ENCODE peak calls at places on chromosomes 2 and 18, in four cellular contexts. One of them, this sample, is unnamed.
A peak's percentile ranks its signal among the peaks of the same experiment; 100 is the strongest.

GRCh38 chr2:182867411-182868048 is 1.1 kb upstream of the FRZB start:
- DNase-seq in bronchial epithelial cell: no peak
- DNase-seq in fibroblast of the aortic adventitia: no peak
- DNase-seq in cardiac fibroblast: no peak
- DNase-seq in this sample: no peak

GRCh38 chr18:74066018-74066417 is 81.6 kb downstream of the FBXO15 start:
- DNase-seq in bronchial epithelial cell: no peak
- DNase-seq in fibroblast of the aortic adventitia: no peak
- DNase-seq in cardiac fibroblast: no peak
- DNase-seq in this sample: no peak

GRCh38 chr18:78507217-78507616 is 472.4 kb upstream of the SALL3 start:
- DNase-seq in bronchial epithelial cell: no peak
- DNase-seq in fibroblast of the aortic adventitia: no peak
- DNase-seq in cardiac fibroblast: no peak
- DNase-seq in this sample: no peak

GRCh38 chr2:207937818-207938217 is 87.5 kb downstream of the PLEKHM3 start:
- DNase-seq in bronchial epithelial cell: peak; percentile 16
- DNase-seq in fibroblast of the aortic adventitia: peak; percentile 34
- DNase-seq in cardiac fibroblast: peak; percentile 57
- DNase-seq in this sample: no peak

GRCh38 chr2:226798422-226799210 is 1.0 kb downstream of the IRS1 start:
- DNase-seq in bronchial epithelial cell: no peak
- DNase-seq in fibroblast of the aortic adventitia: peak; percentile 45
- DNase-seq in cardiac fibroblast: peak; percentile 62
- DNase-seq in this sample: no peak

GRCh38 chr2:45184606-45185005 is 175.4 kb upstream of the SIX2 start:
- DNase-seq in bronchial epithelial cell: peak; percentile 92
- DNase-seq in fibroblast of the aortic adventitia: peak; percentile 75
- DNase-seq in cardiac fibroblast: peak; percentile 79
- DNase-seq in this sample: no peak

GRCh38 chr18:35029770-35030169 is 11.4 kb upstream of the MAPRE2 start:
- DNase-seq in bronchial epithelial cell: no peak
- DNase-seq in fibroblast of the aortic adventitia: no peak
- DNase-seq in cardiac fibroblast: peak; percentile 42
- DNase-seq in this sample: no peak

GRCh38 chr2:128513416-128514283 is 195.0 kb upstream of the HS6ST1 start:
- DNase-seq in bronchial epithelial cell: no peak
- DNase-seq in fibroblast of the aortic adventitia: no peak
- DNase-seq in cardiac fibroblast: no peak
- DNase-seq in this sample: no peak

GRCh38 chr18:23784811-23785245 is 95.6 kb downstream of the LAMA3 start:
- DNase-seq in bronchial epithelial cell: peak; percentile 94
- DNase-seq in fibroblast of the aortic adventitia: peak; percentile 71
- DNase-seq in cardiac fibroblast: peak; percentile 92
- DNase-seq in this sample: no peak

GRCh38 chr2:119694994-119695521 is 16.1 kb downstream of the TMEM177 start:
- DNase-seq in bronchial epithelial cell: peak; percentile 37
- DNase-seq in fibroblast of the aortic adventitia: peak; percentile 48
- DNase-seq in cardiac fibroblast: peak; percentile 28
- DNase-seq in this sample: no peak

GRCh38 chr2:45274190-45274926 is 265.1 kb upstream of the SIX2 start:
- DNase-seq in bronchial epithelial cell: no peak
- DNase-seq in fibroblast of the aortic adventitia: no peak
- DNase-seq in cardiac fibroblast: no peak
- DNase-seq in this sample: no peak

DNA sequence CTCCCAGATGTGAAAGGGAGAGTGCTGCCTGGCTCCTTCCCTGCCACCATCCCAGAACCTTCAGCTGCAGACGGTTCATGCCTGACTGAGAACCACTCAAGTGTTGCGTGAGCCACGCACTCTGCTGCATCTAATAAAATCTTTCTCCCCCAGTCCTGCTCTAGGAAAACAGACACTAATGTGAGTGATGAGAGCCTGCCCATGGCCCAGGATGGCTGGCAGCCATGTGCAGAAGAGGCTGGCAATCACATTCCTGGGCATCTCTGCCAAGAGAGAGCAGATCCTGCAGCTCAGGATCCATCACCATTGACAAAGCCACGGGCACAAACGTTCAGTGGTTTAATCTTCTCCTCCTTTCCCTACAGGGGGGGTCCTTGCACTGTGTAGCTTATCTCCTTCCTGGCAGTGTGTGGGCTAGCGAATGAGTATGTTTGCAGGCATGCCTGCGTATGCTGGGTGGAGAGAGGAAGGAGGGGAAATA is 477.5 kb downstream of the SLC4A3 start:
- DNase-seq in bronchial epithelial cell: peak; percentile 38
- DNase-seq in fibroblast of the aortic adventitia: peak; percentile 95
- DNase-seq in cardiac fibroblast: peak; percentile 69
- DNase-seq in this sample: no peak
- TF ChIP-seq CTCF in bronchial epithelial cell: peak; percentile 10
- TF ChIP-seq CTCF in fibroblast of the aortic adventitia: peak; percentile 60
- TF ChIP-seq CTCF in cardiac fibroblast: peak; percentile 30
- TF ChIP-seq CTCF in this sample: no peak

GRCh38 chr2:17608251-17608650 is 67.8 kb downstream of the VSNL1 start:
- DNase-seq in bronchial epithelial cell: no peak
- DNase-seq in fibroblast of the aortic adventitia: no peak
- DNase-seq in cardiac fibroblast: no peak
- DNase-seq in this sample: no peak
- H3K4me3 ChIP-seq in bronchial epithelial cell: no peak overlapping the region
- H3K4me3 ChIP-seq in fibroblast of the aortic adventitia: no peak overlapping the region
- H3K4me3 ChIP-seq in cardiac fibroblast: no peak overlapping the region
- H3K4me3 ChIP-seq in this sample: no peak overlapping the region

GRCh38 chr2:58479557-58480120 is 238.5 kb upstream of the FANCL start:
- DNase-seq in bronchial epithelial cell: no peak
- DNase-seq in fibroblast of the aortic adventitia: no peak
- DNase-seq in cardiac fibroblast: no peak
- DNase-seq in this sample: no peak

GRCh38 chr2:58483307-58483706 is 242.2 kb upstream of the FANCL start:
- DNase-seq in bronchial epithelial cell: no peak
- DNase-seq in fibroblast of the aortic adventitia: no peak
- DNase-seq in cardiac fibroblast: no peak
- DNase-seq in this sample: no peak

GRCh38 chr2:58484201-58484600 is 243.1 kb upstream of the FANCL start:
- DNase-seq in bronchial epithelial cell: peak; percentile 53
- DNase-seq in fibroblast of the aortic adventitia: peak; percentile 21
- DNase-seq in cardiac fibroblast: peak; percentile 21
- DNase-seq in this sample: no peak

GRCh38 chr2:58480191-58480590 is 239.1 kb upstream of the FANCL start:
- DNase-seq in bronchial epithelial cell: no peak
- DNase-seq in fibroblast of the aortic adventitia: no peak
- DNase-seq in cardiac fibroblast: no peak
- DNase-seq in this sample: no peak

GRCh38 chr2:58481670-58482069 is 240.5 kb upstream of the FANCL start:
- DNase-seq in bronchial epithelial cell: no peak
- DNase-seq in fibroblast of the aortic adventitia: no peak
- DNase-seq in cardiac fibroblast: no peak
- DNase-seq in this sample: no peak
- TF ChIP-seq CTCF in bronchial epithelial cell: no peak
- TF ChIP-seq CTCF in fibroblast of the aortic adventitia: no peak
- TF ChIP-seq CTCF in cardiac fibroblast: no peak
- TF ChIP-seq CTCF in this sample: no peak

GRCh38 chr18:11150271-11150615 is 874 bp upstream of the PIEZO2 start:
- DNase-seq in bronchial epithelial cell: no peak
- DNase-seq in fibroblast of the aortic adventitia: no peak
- DNase-seq in cardiac fibroblast: no peak
- DNase-seq in this sample: no peak
- H3K4me3 ChIP-seq in bronchial epithelial cell: no peak overlapping the region
- H3K4me3 ChIP-seq in fibroblast of the aortic adventitia: no peak overlapping the region
- H3K4me3 ChIP-seq in cardiac fibroblast: no peak overlapping the region
- H3K4me3 ChIP-seq in this sample: no peak overlapping the region

GRCh38 chr2:10303634-10304378 is 1.1 kb downstream of the HPCAL1 start:
- DNase-seq in bronchial epithelial cell: no peak
- DNase-seq in fibroblast of the aortic adventitia: peak; percentile 46
- DNase-seq in cardiac fibroblast: peak; percentile 28
- DNase-seq in this sample: no peak

GRCh38 chr2:10305254-10305635 is 2.5 kb downstream of the HPCAL1 start:
- DNase-seq in bronchial epithelial cell: no peak
- DNase-seq in fibroblast of the aortic adventitia: peak; percentile 30
- DNase-seq in cardiac fibroblast: no peak
- DNase-seq in this sample: no peak

GRCh38 chr2:10304458-10305253 is 2.0 kb downstream of the HPCAL1 start:
- DNase-seq in bronchial epithelial cell: no peak
- DNase-seq in fibroblast of the aortic adventitia: no peak
- DNase-seq in cardiac fibroblast: no peak
- DNase-seq in this sample: no peak

GRCh38 chr2:10306901-10307463 is 4.3 kb downstream of the HPCAL1 start:
- DNase-seq in bronchial epithelial cell: no peak
- DNase-seq in fibroblast of the aortic adventitia: no peak
- DNase-seq in cardiac fibroblast: no peak
- DNase-seq in this sample: no peak

DNA sequence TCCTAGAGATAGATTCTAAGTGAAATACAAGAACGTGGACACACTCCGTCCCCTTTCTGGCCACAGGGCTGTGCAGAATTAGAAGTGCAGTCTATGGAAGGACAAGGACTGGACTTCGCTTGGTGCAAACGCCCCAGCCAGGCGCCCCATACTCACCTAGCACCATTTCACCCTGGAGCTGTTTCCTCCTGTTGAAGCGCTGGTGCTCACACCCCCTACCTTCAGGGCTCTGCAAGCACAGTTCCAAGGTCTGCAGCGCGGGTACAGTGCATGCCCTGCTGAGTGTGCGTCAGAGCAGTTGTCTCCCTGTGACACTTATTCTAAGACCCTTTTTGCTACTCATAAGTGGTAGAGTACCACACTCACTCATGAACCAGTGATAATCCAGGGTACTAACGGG is 3.0 kb downstream of the HPCAL1 start:
- DNase-seq in bronchial epithelial cell: no peak
- DNase-seq in fibroblast of the aortic adventitia: no peak
- DNase-seq in cardiac fibroblast: no peak
- DNase-seq in this sample: no peak
- TF ChIP-seq CTCF in bronchial epithelial cell: no peak
- TF ChIP-seq CTCF in fibroblast of the aortic adventitia: peak; percentile 4
- TF ChIP-seq CTCF in cardiac fibroblast: no peak
- TF ChIP-seq CTCF in this sample: peak; percentile 70

This sample was measured in Panc1.